ENCODE peak calls at places on chromosomes 3 and 15, in seven cellular contexts. A, U, V, H, I, Z and Q are unnamed samples.
A peak's percentile ranks its signal among the peaks of the same experiment; 100 is the strongest.

GRCh38 chr15:48625126-48625525 is 20.4 kb downstream of the FBN1 start:
- DNase-seq in A (no peak), U (no peak), V (no peak), H (no peak), I (no peak), Z (peak; percentile 40), Q (no peak)

GRCh38 chr3:13500133-13500885 is 20.2 kb downstream of the HDAC11 start:
- DNase-seq in A (no peak), U (peak; percentile 79), V (peak; percentile 61), H (no peak), I (no peak), Z (no peak), Q (peak; percentile 35)

GRCh38 chr3:46406440-46406785 is 453 bp downstream of the CCR5AS start:
- DNase-seq in A (no peak), U (no peak), V (no peak), H (no peak), I (no peak), Z (no peak), Q (no peak)

GRCh38 chr3:186142556-186142955 is 33.7 kb upstream of the ETV5 start:
- DNase-seq in A (no peak), U (no peak), V (no peak), H (no peak), I (no peak), Z (no peak), Q (no peak)

GRCh38 chr3:36257117-36257516 is 123.2 kb upstream of the STAC start:
- DNase-seq in A (no peak), U (no peak), V (no peak), H (no peak), I (no peak), Z (no peak), Q (no peak)

GRCh38 chr3:195097331-195098255 is 173.4 kb downstream of the XXYLT1 start:
- DNase-seq in A (peak; percentile 55), U (no peak), V (no peak), H (no peak), I (no peak), Z (no peak), Q (no peak)

GRCh38 chr3:188780188-188781147 is 391.3 kb upstream of the TPRG1 start:
- DNase-seq in A (no peak), U (no peak), V (no peak), H (no peak), I (no peak), Z (no peak), Q (no peak)

GRCh38 chr3:117104792-117105191 is 395.2 kb downstream of the TUSC7 start:
- DNase-seq in A (no peak), U (no peak), V (no peak), H (no peak), I (peak; percentile 63), Z (no peak), Q (no peak)

GRCh38 chr3:114506622-114507300 is 212.9 kb downstream of the TIGIT start:
- DNase-seq in A (no peak), U (no peak), V (no peak), H (no peak), I (no peak), Z (peak; percentile 81), Q (no peak)

GRCh38 chr15:63244976-63245645 is 32.3 kb upstream of the APH1B start:
- DNase-seq in A (no peak), U (no peak), V (no peak), H (no peak), I (no peak), Z (no peak), Q (no peak)

GRCh38 chr3:180548050-180548449 is 53.9 kb upstream of the TTC14 start:
- DNase-seq in A (no peak), U (no peak), V (no peak), H (no peak), I (no peak), Z (no peak), Q (no peak)

GRCh38 chr15:50501815-50502214 is 44.7 kb downstream of the USP50 start:
- DNase-seq in A (no peak), U (no peak), V (no peak), H (no peak), I (no peak), Z (no peak), Q (no peak)

GRCh38 chr15:72472907-72473669 is 1.0 kb upstream of the ARIH1 start:
- DNase-seq in A (no peak), U (no peak), V (no peak), H (no peak), I (no peak), Z (peak; percentile 28), Q (no peak)

GRCh38 chr15:69031013-69032001 is 16.8 kb downstream of the NOX5 start:
- DNase-seq in A (peak; percentile 76), U (peak; percentile 83), V (peak; percentile 61), H (no peak), I (no peak), Z (peak; percentile 45), Q (peak; percentile 77)

GRCh38 chr3:16300881-16301359 is 35.9 kb downstream of the OXNAD1 start:
- DNase-seq in A (no peak), U (no peak), V (no peak), H (peak; percentile 32), I (no peak), Z (no peak), Q (no peak)

GRCh38 chr15:55230051-55230670 is 33.4 kb upstream of the RSL24D1 start:
- DNase-seq in A (no peak), U (no peak), V (no peak), H (no peak), I (no peak), Z (no peak), Q (no peak)

GRCh38 chr3:50300681-50301254 is 1.6 kb upstream of the HYAL3 start:
- DNase-seq in A (no peak), U (no peak), V (no peak), H (no peak), I (no peak), Z (no peak), Q (no peak)

GRCh38 chr3:194905696-194906095 is 220.0 kb downstream of the FAM43A start:
- DNase-seq in A (no peak), U (no peak), V (no peak), H (no peak), I (no peak), Z (peak; percentile 54), Q (no peak)

GRCh38 chr15:51380999-51381806 is 39.7 kb downstream of the GLDN start:
- DNase-seq in A (no peak), U (peak; percentile 78), V (peak; percentile 63), H (peak; percentile 42), I (no peak), Z (peak; percentile 71), Q (peak; percentile 76)

GRCh38 chr3:105847865-105848264 is 20.9 kb downstream of the CBLB start:
- DNase-seq in A (no peak), U (no peak), V (no peak), H (no peak), I (no peak), Z (no peak), Q (no peak)